ENCODE peak calls at places on chromosomes 6 and 20, in four cellular contexts. M is fibroblast of lung, B is breast epithelium, S is sigmoid colon. P is an unnamed sample.

GRCh38 chr20:63070771-63071540 is 64.2 kb upstream of the BHLHE23 start:
- DNase-seq in B (no peak), M (no peak), S (peak), P (no peak)

GRCh38 chr6:53250761-53251672 is 97.7 kb downstream of the ELOVL5 start:
- DNase-seq in S (no peak), B (no peak), M (peak), P (no peak)

GRCh38 chr6:104505838-104506237 is 353.9 kb downstream of the HACE1 start:
- DNase-seq in S (no peak), M (no peak), B (no peak), P (no peak)

GRCh38 chr6:132214716-132215115 is 186.6 kb downstream of the MOXD1 start:
- DNase-seq in S (no peak), M (no peak), B (no peak), P (no peak)

GRCh38 chr20:57620999-57621398 is 773 bp upstream of the ZBP1 start:
- DNase-seq in M (no peak), S (no peak), B (no peak), P (no peak)

GRCh38 chr6:44217332-44218143 is 812 bp downstream of the MYMX start:
- DNase-seq in S (peak), B (no peak), M (peak), P (no peak)

GRCh38 chr20:63125893-63126601 is 89.9 kb downstream of the YTHDF1 start:
- DNase-seq in S (peak), B (peak), M (no peak), P (no peak)

GRCh38 chr20:20875716-20876115 is 163.3 kb upstream of the RALGAPA2 start:
- DNase-seq in S (no peak), M (no peak), B (no peak), P (peak)

GRCh38 chr6:3135668-3136297 is 17.3 kb downstream of the BPHL start:
- DNase-seq in S (no peak), B (no peak), M (no peak), P (no peak)

GRCh38 chr6:153568601-153569000 is 437.5 kb upstream of the RGS17 start:
- DNase-seq in S (no peak), B (no peak), M (peak), P (no peak)

GRCh38 chr6:160188773-160189172 is 67.2 kb downstream of the SLC22A1 start:
- DNase-seq in B (no peak), M (no peak), S (no peak), P (peak)

GRCh38 chr6:43926644-43927524 is 156.9 kb downstream of the VEGFA start:
- DNase-seq in S (peak), M (peak), B (peak), P (peak)

GRCh38 chr6:31680226-31680840 is 534 bp downstream of the LY6G5C start:
- DNase-seq in B (no peak), M (no peak), S (no peak), P (no peak)

GRCh38 chr6:3813150-3813780 is 35.9 kb upstream of the FAM50B start:
- DNase-seq in S (peak), B (no peak), M (no peak), P (no peak)

GRCh38 chr6:31477521-31477920 is 20.4 kb upstream of the MICB start:
- DNase-seq in S (no peak), B (no peak), M (no peak), P (no peak)

GRCh38 chr6:34650823-34651222 is 45.7 kb downstream of the ILRUN start:
- DNase-seq in M (no peak), B (no peak), S (no peak), P (no peak)

GRCh38 chr20:63573739-63574131 is 304 bp downstream of the HELZ2 start:
- DNase-seq in M (no peak), S (no peak), B (no peak), P (no peak)

GRCh38 chr20:10671221-10671849 is 2.5 kb downstream of the JAG1 start:
- DNase-seq in M (peak), S (peak), B (peak), P (no peak)

GRCh38 chr20:10671850-10672578 is 1.8 kb downstream of the JAG1 start:
- DNase-seq in B (peak), S (peak), M (peak), P (no peak)

GRCh38 chr20:10668677-10669368 is 5.0 kb downstream of the JAG1 start:
- DNase-seq in B (no peak), M (no peak), S (no peak), P (no peak)

GRCh38 chr20:10669843-10670446 is 3.9 kb downstream of the JAG1 start:
- DNase-seq in B (no peak), S (no peak), M (no peak), P (no peak)

DNA sequence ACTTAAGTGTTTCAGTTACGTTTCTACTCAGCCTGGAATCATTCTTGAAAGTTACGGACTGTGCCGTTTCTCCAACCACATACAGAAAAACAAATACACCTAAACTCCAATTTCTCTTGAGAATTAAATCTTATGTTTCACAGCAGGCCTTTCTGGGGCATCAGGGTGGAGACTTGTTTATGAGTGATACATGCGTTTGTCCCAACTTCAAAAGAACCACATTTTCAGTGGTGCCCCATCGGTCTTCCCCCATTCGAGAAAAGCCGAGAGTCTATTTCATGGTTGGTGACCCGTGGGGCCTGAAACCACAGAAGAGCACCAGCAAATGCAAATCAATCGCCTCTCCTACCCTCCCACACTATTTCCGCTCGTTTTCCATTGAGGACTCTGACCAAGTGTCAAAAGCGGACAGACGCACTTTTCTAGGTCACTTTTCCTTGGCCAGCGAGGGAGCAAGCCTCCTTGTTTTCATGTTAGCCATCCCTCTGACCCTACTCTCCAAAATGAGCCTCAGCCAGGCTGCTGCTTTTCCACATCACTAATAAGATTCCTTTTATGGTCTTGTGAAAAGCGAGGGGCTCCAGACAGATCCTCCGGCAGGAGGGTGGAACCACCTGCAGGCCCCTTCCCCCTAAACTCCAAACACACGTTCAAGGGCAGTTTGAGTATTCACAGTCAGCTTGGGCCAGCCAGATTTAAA is 3.1 kb downstream of the JAG1 start:
- DNase-seq in M (peak), S (no peak), B (no peak), P (peak)
- TF ChIP-seq CTCF in M (no peak), S (no peak), B (no peak), P (no peak)

GRCh38 chr6:155493694-155494143 is 38.1 kb upstream of the NOX3 start:
- DNase-seq in S (peak), B (no peak), M (peak), P (peak)
- H3K27ac ChIP-seq in S (peak), B (peak), M (peak), P (no peak)

GRCh38 chr6:57137392-57137791 is 34.7 kb upstream of the BAG2 start:
- DNase-seq in B (no peak), S (no peak), M (no peak), P (no peak)

GRCh38 chr6:57138026-57138425 is 34.1 kb upstream of the BAG2 start:
- DNase-seq in S (no peak), M (no peak), B (no peak), P (no peak)

GRCh38 chr6:57143690-57144089 is 28.4 kb upstream of the BAG2 start:
- DNase-seq in B (no peak), M (no peak), S (no peak), P (no peak)

GRCh38 chr6:57142178-57142525 is 30.0 kb upstream of the BAG2 start:
- DNase-seq in S (no peak), M (no peak), B (no peak), P (no peak)

GRCh38 chr6:57141451-57142177 is 30.5 kb upstream of the BAG2 start:
- DNase-seq in S (no peak), B (no peak), M (no peak), P (no peak)
- TF ChIP-seq CTCF in S (no peak), B (no peak), M (no peak), P (no peak)

GRCh38 chr6:37221585-37222124 is 35.9 kb upstream of the TBC1D22B start:
- DNase-seq in M (no peak), B (no peak), S (no peak), P (no peak)
- H3K27ac ChIP-seq in M (no peak), B (no peak), S (peak), P (no peak)

GRCh38 chr6:6221829-6222535 is 98.5 kb downstream of the F13A1 start:
- DNase-seq in S (no peak), M (no peak), B (no peak), P (no peak)

GRCh38 chr6:6220718-6221117 is 99.7 kb downstream of the F13A1 start:
- DNase-seq in M (no peak), B (no peak), S (no peak), P (no peak)

GRCh38 chr6:6218246-6219085 is 102.0 kb downstream of the F13A1 start:
- DNase-seq in S (no peak), M (no peak), B (no peak), P (no peak)

GRCh38 chr6:6219716-6220115 is 100.7 kb downstream of the F13A1 start:
- DNase-seq in M (no peak), B (no peak), S (no peak), P (no peak)

DNA sequence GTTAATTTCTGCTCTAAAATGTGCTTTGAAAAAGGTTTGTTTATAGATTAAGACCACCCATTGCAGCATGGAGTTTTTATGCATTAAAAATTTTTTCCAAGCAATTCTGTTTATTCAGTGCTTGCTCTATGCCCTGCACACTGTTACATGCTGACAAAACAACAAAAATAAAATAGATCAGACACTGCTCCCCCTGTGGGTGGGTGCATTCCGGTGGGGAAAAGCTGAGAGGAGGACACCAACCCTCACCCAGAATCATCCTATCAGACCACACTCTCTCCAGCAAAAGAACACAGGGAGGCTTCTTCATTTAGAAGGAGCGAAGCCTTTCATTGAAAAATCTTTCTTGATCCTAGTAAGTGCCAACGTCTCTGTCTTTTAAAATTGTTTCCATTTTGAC is 102.6 kb downstream of the F13A1 start:
- DNase-seq in S (no peak), M (no peak), B (no peak), P (no peak)
- TF ChIP-seq CTCF in S (no peak), M (no peak), B (no peak), P (no peak)

DNA sequence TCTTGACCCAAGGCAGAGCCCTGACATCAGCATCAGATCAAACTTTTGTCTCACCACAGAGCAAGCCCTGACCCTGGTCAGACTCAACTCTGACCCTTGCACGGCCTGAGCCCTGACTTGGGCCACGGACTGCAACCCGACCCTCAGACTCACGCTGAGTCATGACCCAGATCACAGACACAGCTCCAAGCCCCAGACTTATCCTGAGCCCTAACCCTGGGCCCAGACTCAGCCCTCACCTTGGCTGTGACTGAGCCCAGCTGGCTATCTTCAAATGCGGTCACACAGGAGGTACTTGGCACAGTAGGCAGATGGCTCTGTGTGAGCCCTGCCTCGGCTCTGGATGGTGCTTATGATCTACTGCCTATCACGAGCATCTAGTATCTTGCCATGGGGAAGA is 602.3 kb downstream of the PTPRT start:
- DNase-seq in S (no peak), B (no peak), M (no peak), P (no peak)
- H3K27ac ChIP-seq in S (no peak), B (no peak), M (no peak), P (no peak)

DNA sequence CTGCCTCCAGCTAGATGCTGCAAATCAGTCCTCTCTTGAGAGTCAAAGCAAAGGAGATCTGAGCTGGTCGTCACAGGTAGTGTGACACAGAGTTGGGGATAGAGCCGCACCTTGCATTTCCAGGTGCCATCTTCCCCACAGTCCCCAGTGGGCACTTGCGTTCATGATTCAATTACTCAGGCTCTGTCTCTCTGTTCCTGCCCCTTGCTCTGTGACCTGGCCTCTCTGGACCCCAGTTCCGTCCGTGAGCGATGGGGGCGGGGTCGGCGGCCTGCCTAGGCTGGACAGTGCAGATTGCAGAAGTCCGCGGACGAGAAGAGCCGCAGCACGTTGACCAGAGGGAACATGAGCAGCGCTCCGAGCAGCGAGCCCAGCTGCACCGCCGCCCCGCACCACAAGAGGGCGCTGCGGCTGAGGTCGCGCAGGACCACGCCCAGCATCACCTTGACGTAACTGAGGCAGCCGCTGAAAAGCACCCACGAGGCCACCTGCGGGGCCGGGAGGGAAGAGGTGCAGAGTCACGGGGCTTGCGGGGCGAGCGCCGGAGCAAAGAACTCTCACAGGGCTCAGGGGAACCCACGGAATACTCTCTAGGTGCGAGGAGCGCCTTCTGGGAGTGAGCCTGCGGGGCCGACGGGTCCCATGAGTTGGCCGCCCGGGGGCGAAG is 7.4 kb downstream of the SLC52A3 start:
- DNase-seq in B (no peak), M (no peak), S (no peak), P (no peak)
- TF ChIP-seq CTCF in B (no peak), M (peak), S (no peak), P (peak)

GRCh38 chr6:51633424-51633823 is 454.0 kb downstream of the PKHD1 start:
- DNase-seq in M (no peak), S (no peak), B (no peak), P (no peak)

GRCh38 chr6:51626391-51626790 is 461.0 kb downstream of the PKHD1 start:
- DNase-seq in S (no peak), B (no peak), M (no peak), P (no peak)

DNA sequence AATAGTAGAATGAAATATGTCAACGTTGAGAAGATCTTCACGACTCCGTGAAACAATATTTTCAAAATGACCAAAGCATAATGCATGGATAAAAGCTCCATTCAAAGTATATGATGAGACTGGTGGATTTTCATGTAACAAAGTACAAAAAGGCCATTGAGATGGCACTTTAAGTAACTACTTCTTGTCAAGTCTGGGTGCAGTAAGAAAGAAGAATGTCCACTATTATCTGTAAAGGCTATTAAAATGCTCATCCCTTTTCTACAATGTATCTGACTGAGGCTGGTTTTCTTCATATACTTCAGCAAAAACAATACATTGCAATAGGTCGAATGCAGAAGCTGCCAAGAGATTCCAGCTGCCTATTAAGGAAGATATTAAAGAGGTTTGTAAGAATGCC is 457.4 kb downstream of the PKHD1 start:
- DNase-seq in M (no peak), B (no peak), S (no peak), P (no peak)
- H3K27ac ChIP-seq in M (no peak), B (no peak), S (no peak), P (no peak)

P was measured in foreskin keratinocyte.